ENCODE peak calls at places on chromosome 7, in four cellular contexts. H, R, L and B are unnamed samples.

GRCh38 chr7:147245274-147245673 is 1128.7 kb downstream of the CNTNAP2 start:
- DNase-seq in H (no peak), L (peak; percentile 50), R (no peak), B (peak; percentile 20)

GRCh38 chr7:157490465-157490912 is 153.7 kb downstream of the DNAJB6 start:
- DNase-seq in L (peak; percentile 72), H (no peak), R (peak; percentile 39), B (no peak)

GRCh38 chr7:54837167-54837566 is 78.2 kb upstream of the SEC61G start:
- DNase-seq in R (no peak), L (no peak), H (peak; percentile 47), B (no peak)

GRCh38 chr7:46571996-46572395 is 650.9 kb upstream of the IGFBP3 start:
- DNase-seq in H (no peak), L (peak; percentile 69), R (no peak), B (no peak)

GRCh38 chr7:111796671-111797070 is 234.4 kb upstream of the IMMP2L start:
- DNase-seq in R (no peak), H (no peak), L (peak; percentile 27), B (no peak)

GRCh38 chr7:157309990-157310668 is 26.7 kb upstream of the DNAJB6 start:
- DNase-seq in L (peak; percentile 89), R (no peak), H (no peak), B (no peak)

GRCh38 chr7:147894271-147894670 is 696.3 kb upstream of the C7orf33 start:
- DNase-seq in L (peak; percentile 0), H (no peak), R (no peak), B (no peak)

GRCh38 chr7:128407751-128408708 is 1.8 kb downstream of the IMPDH1 start:
- DNase-seq in R (no peak), L (peak; percentile 34), H (no peak), B (no peak)

GRCh38 chr7:40922316-40922670 is 780.6 kb downstream of the INHBA start:
- DNase-seq in L (peak; percentile 20), H (no peak), R (no peak), B (no peak)

GRCh38 chr7:137882261-137882668 is 35.5 kb upstream of the DGKI start:
- DNase-seq in H (no peak), R (no peak), L (peak; percentile 94), B (no peak)

GRCh38 chr7:151381333-151382078 is 28.3 kb downstream of the WDR86 start:
- DNase-seq in H (no peak), L (peak; percentile 21), R (peak; percentile 69), B (no peak)

GRCh38 chr7:149559711-149560110 is 62.1 kb upstream of the ZNF746 start:
- DNase-seq in R (no peak), L (peak; percentile 57), H (no peak), B (no peak)

DNA sequence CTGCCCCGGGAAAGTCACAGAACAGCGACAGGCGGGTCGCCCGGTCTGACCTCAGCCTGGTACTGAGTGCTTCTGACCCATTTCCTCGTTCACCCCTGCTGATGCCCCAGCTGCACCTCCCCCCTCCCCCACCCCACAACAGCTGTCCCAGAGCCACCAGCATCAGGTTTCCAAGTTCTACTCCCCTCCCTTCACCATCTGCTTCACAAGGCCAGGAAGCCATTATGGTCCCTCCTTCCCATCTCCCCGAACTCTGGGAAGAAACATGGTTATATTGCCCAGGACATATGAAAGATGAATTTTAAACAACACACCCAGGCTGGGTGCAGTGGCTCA is 301.9 kb upstream of the GALNT17 start:
- DNase-seq in H (no peak), R (no peak), L (no peak), B (no peak)
- H3K27ac ChIP-seq in H (no peak overlapping the region), R (no peak overlapping the region), L (no peak overlapping the region), B (no peak overlapping the region)

GRCh38 chr7:193538-194256 is 1.3 kb downstream of the FAM20C start:
- DNase-seq in L (no peak), H (peak; percentile 65), R (no peak), B (no peak)

GRCh38 chr7:192701-193536 is 548 bp downstream of the FAM20C start:
- DNase-seq in R (no peak), L (no peak), H (peak; percentile 70), B (no peak)

GRCh38 chr7:194996-195829 is 2.8 kb downstream of the FAM20C start:
- DNase-seq in R (no peak), H (peak; percentile 64), L (peak; percentile 38), B (no peak)

GRCh38 chr7:195830-196128 is 3.4 kb downstream of the FAM20C start:
- DNase-seq in L (no peak), R (no peak), H (no peak), B (no peak)

GRCh38 chr7:194257-194995 is 2.1 kb downstream of the FAM20C start:
- DNase-seq in R (no peak), L (peak; percentile 56), H (no peak), B (no peak)
- H3K4me1 ChIP-seq in R (peaks cover 6% of the 10 kb centered on the region), L (no peaks in the 10 kb centered on the region), H (no peaks in the 10 kb centered on the region), B (peaks cover 6% of the 10 kb centered on the region)

GRCh38 chr7:1669486-1669951 is 558 bp upstream of the ELFN1 start:
- DNase-seq in R (no peak), L (peak; percentile 25), H (no peak), B (no peak)
- H3K27ac ChIP-seq in R (no peak overlapping the region), L (peak overlapping the region; percentile 81), H (no peak overlapping the region), B (no peak overlapping the region)

DNA sequence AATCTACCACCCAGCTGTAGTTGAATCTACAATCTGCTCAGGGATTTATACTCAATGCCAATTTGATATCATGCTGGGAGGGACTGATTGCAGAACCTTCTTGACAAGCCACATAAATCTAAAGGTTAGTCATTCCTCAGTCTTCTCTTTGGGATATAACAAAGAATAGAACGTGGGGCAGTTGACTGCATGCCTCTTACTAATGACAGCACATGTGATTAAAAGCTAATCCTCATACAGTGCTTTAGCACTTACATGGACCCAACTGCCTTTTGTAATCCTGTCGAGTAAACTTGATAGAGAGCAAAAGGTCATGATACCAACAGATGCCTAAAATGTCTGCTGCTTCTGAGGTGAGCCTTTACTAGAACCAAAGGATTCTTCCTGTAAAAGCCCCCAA is 12.3 kb downstream of the KLHL7 start:
- DNase-seq in H (no peak), L (no peak), R (no peak), B (no peak)
- H3K4me1 ChIP-seq in H (no peaks in the 10 kb centered on the region), L (peaks cover 32% of the 10 kb centered on the region), R (no peaks in the 10 kb centered on the region), B (no peaks in the 10 kb centered on the region)

DNA sequence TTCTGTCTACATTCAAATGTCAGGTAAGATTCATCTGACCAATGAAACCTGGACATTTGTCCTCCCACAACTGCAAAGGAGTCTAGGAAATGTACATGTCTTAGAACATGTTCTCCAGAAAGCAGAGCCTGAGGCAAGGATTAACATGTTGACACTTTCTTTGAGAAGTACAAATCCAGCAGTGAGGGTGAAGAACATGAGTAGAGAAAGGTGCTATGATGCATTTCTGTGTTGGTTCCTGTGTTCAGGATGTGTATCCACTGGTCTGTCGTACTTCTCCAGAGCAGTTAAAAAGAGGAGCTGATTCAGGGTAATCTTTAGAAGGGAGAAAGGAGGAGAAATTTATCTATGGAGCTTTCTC is 146.0 kb upstream of the AGR3 start:
- DNase-seq in H (no peak), L (no peak), R (no peak), B (no peak)
- H3K27ac ChIP-seq in H (no peak overlapping the region), L (no peak overlapping the region), R (no peak overlapping the region), B (no peak overlapping the region)

DNA sequence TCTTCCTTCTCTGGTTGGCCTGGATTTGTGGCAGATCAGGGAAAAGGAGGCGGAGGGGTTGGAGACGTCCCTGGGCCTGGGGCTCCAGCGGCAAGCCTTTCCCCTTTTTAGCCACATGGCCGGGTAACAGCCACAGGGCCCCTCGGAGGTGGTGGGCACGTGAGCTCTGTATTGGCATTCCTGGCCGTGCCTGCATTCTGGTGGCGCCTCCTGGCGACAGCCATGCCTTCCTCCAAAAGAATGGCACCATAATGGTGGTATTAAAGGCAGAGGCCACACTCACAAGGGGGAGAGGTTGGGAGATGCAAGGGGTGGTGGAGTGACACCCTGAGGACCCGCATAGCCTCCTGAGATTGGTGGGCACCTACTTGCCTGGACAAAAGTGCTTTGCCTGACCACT is 3.0 kb upstream of the AQP1 start:
- DNase-seq in L (no peak), H (peak; percentile 58), R (no peak), B (no peak)
- H3K4me1 ChIP-seq in L (peaks cover 29% of the 10 kb centered on the region), H (peaks cover 21% of the 10 kb centered on the region), R (no peaks in the 10 kb centered on the region), B (no peaks in the 10 kb centered on the region)